ENCODE peak calls at places on chromosomes 4 and X, in seven cellular contexts. I is cardiac muscle cell, H is heart right ventricle, K is mammary epithelial cell, Y is WTC11, U is AG10803, F is hepatocyte. P is an unnamed sample.

GRCh38 chr4:150209140-150209829 is 131.0 kb downstream of the DCLK2 start:
- DNase-seq in I (peak; percentile 83), H (peak; percentile 73), K (peak; percentile 37), Y (peak; percentile 71), U (peak; percentile 64), F (peak; percentile 66), P (peak; percentile 59)

GRCh38 chr4:163107754-163108153 is 58.9 kb downstream of the NAF1 start:
- DNase-seq in I (peak; percentile 33), H (no peak), K (peak; percentile 2), Y (no peak), U (peak; percentile 8), F (no peak), P (no peak)

GRCh38 chrX:22730542-22730941 is 269.2 kb upstream of the DDX53 start:
- DNase-seq in I (no peak), H (no peak), K (no peak), Y (peak; percentile 24), U (no peak), F (no peak), P (no peak)

GRCh38 chr4:162634390-162634789 is 470.6 kb upstream of the FSTL5 start:
- DNase-seq in I (no peak), H (no peak), K (no peak), Y (no peak), U (no peak), F (no peak), P (no peak)

GRCh38 chrX:2498781-2499302 is 1.9 kb downstream of the DHRSX start:
- DNase-seq in I (peak; percentile 40), H (peak; percentile 41), K (no peak), Y (no peak), U (peak; percentile 34), F (peak; percentile 44), P (no peak)

GRCh38 chrX:7270018-7270417 is 122.1 kb upstream of the PUDP start:
- DNase-seq in I (no peak), H (no peak), K (no peak), Y (no peak), U (peak; percentile 78), F (no peak), P (no peak)

GRCh38 chr4:2009651-2010233 is 968 bp upstream of the NELFA start:
- DNase-seq in I (peak; percentile 69), H (peak; percentile 45), K (peak; percentile 35), Y (peak; percentile 66), U (peak; percentile 58), F (peak; percentile 85), P (peak; percentile 78)

GRCh38 chrX:107902721-107903120 is 77.1 kb downstream of the MID2 start:
- DNase-seq in I (no peak), H (no peak), K (no peak), Y (no peak), U (no peak), F (no peak), P (no peak)

GRCh38 chrX:51336584-51336983 is 4.0 kb downstream of the NUDT10 start:
- DNase-seq in I (peak; percentile 52), H (peak; percentile 7), K (peak; percentile 25), Y (peak; percentile 10), U (peak; percentile 40), F (peak; percentile 55), P (no peak)

GRCh38 chr4:140344621-140345020 is 28.8 kb upstream of the SCOC start:
- DNase-seq in I (no peak), H (no peak), K (no peak), Y (no peak), U (no peak), F (no peak), P (no peak)

GRCh38 chr4:87080462-87080861 is 140.0 kb downstream of the KLHL8 start:
- DNase-seq in I (no peak), H (no peak), K (no peak), Y (no peak), U (no peak), F (no peak), P (no peak)

GRCh38 chrX:47133493-47133892 is 11.0 kb downstream of the NDUFB11 start:
- DNase-seq in I (no peak), H (no peak), K (no peak), Y (no peak), U (no peak), F (no peak), P (no peak)

GRCh38 chr4:147846318-147847135 is 114.6 kb downstream of the ARHGAP10 start:
- DNase-seq in I (no peak), H (no peak), K (no peak), Y (no peak), U (no peak), F (no peak), P (no peak)

GRCh38 chrX:3576886-3577516 is 136.4 kb downstream of the PRKX start:
- DNase-seq in I (peak; percentile 81), H (peak; percentile 4), K (no peak), Y (no peak), U (peak; percentile 94), F (no peak), P (no peak)

GRCh38 chrX:128973033-128973432 is 550.3 kb downstream of the SMARCA1 start:
- DNase-seq in I (no peak), H (no peak), K (no peak), Y (no peak), U (no peak), F (no peak), P (no peak)

GRCh38 chr4:107131295-107131694 is 95.2 kb upstream of the DKK2 start:
- DNase-seq in I (no peak), H (no peak), K (no peak), Y (no peak), U (no peak), F (no peak), P (no peak)

GRCh38 chrX:65697915-65698796 is 30.7 kb downstream of the MSN start:
- DNase-seq in I (peak; percentile 40), H (peak; percentile 61), K (no peak), Y (no peak), U (no peak), F (no peak), P (no peak)

GRCh38 chrX:19775830-19776498 is 111.4 kb downstream of the SH3KBP1 start:
- DNase-seq in I (no peak), H (peak; percentile 19), K (no peak), Y (no peak), U (peak; percentile 22), F (no peak), P (no peak)

GRCh38 chrX:131728295-131729145 is 184.6 kb downstream of the OR13H1 start:
- DNase-seq in I (no peak), H (no peak), K (peak; percentile 78), Y (peak; percentile 15), U (no peak), F (no peak), P (no peak)

GRCh38 chrX:21838937-21839333 is 482 bp upstream of the MBTPS2 start:
- DNase-seq in I (peak; percentile 48), H (no peak), K (no peak), Y (no peak), U (peak; percentile 15), F (peak; percentile 49), P (no peak)

GRCh38 chr4:37966044-37966443 is 5.8 kb downstream of the PTTG2 start:
- DNase-seq in I (no peak), H (no peak), K (no peak), Y (no peak), U (no peak), F (no peak), P (no peak)

GRCh38 chr4:185246453-185246852 is 37.1 kb downstream of the SNX25 start:
- DNase-seq in I (no peak), H (no peak), K (no peak), Y (no peak), U (no peak), F (no peak), P (no peak)

GRCh38 chr4:10197952-10198351 is 81.4 kb upstream of the WDR1 start:
- DNase-seq in I (no peak), H (no peak), K (no peak), Y (no peak), U (no peak), F (no peak), P (no peak)

GRCh38 chr4:96073446-96073845 is 233.6 kb downstream of the PDHA2 start:
- DNase-seq in I (no peak), H (no peak), K (peak; percentile 66), Y (no peak), U (no peak), F (no peak), P (no peak)

GRCh38 chr4:1210971-1211370 is 38.0 kb downstream of the CTBP1 start:
- DNase-seq in I (no peak), H (no peak), K (no peak), Y (no peak), U (no peak), F (no peak), P (peak; percentile 10)

GRCh38 chrX:151505796-151506195 is 57.7 kb upstream of the PASD1 start:
- DNase-seq in I (peak; percentile 0), H (no peak), K (peak; percentile 21), Y (peak; percentile 47), U (peak; percentile 12), F (peak; percentile 34), P (peak; percentile 54)

GRCh38 chrX:154594491-154594890 is 9.6 kb downstream of the CTAG1A start:
- DNase-seq in I (no peak), H (no peak), K (no peak), Y (no peak), U (no peak), F (no peak), P (no peak)

DNA sequence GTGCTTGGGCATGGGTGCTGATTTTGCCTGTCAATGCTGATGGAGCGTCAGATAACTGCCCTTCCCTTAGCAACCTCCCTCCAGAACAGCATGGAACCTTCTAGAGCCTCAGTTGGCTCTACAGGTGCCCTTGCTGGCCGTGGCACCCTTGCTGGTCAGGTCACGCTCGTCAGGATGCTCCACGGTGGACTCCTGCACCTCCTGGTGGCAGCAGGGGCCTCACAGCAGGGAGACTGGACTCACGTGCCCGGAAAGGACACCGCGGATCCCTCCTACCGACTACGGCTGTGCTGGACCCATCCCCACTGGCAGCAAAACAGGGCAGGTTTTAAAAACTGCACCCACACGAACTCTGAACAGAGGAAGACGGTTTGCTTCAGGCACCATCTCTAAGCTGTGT is 82.1 kb upstream of the AFAP1 start:
- DNase-seq in I (no peak), H (no peak), K (no peak), Y (no peak), U (no peak), F (no peak), P (no peak)
- TF ChIP-seq CTCF in I (peak; percentile 15), H (no peak), K (no peak), Y (no peak), U (no peak), F (no peak), P (no peak)

GRCh38 chrX:144566592-144566991 is 680.7 kb upstream of the SPANXN1 start:
- DNase-seq in I (no peak), H (no peak), K (no peak), Y (no peak), U (no peak), F (no peak), P (peak; percentile 18)
- TF ChIP-seq CTCF in I (no peak), H (no peak), K (no peak), Y (no peak), U (no peak), F (no peak), P (no peak)

DNA sequence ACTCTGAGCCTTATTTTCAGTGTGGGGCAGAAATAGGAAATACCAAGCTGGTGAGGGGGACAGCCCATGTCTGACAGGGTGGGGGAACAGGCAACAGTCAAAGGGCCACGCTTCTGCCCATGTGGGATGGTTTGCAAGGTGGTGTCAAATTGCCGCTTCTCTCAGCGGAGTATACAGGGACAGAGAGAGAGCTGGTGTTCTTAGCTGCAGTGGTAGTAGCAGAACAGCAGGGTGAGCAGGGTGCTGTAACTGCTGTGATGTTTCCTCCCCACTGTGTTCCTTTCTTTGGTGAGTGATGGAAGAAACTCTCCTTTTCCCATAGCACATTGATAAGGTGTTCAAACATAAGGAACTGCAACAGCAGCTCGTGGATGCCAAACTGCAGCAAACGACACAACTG is 37.9 kb downstream of the RBBP7 start:
- DNase-seq in I (no peak), H (no peak), K (no peak), Y (no peak), U (no peak), F (no peak), P (no peak)
- TF ChIP-seq CTCF in I (no peak), H (no peak), K (no peak), Y (no peak), U (no peak), F (no peak), P (no peak)

GRCh38 chrX:121581885-121582284 is 534.5 kb downstream of the GLUD2 start:
- DNase-seq in I (no peak), H (no peak), K (peak; percentile 4), Y (no peak), U (no peak), F (no peak), P (no peak)
- TF ChIP-seq CTCF in I (no peak), H (no peak), K (peak; percentile 38), Y (no peak), U (peak; percentile 9), F (no peak), P (no peak)

P was measured in glutamatergic neuron.